ENCODE peak calls at places on chromosomes 16 and 17, in six cellular contexts. One of them, this sample, is unnamed.

GRCh38 chr17:66942453-66943264 is 21.8 kb upstream of the CACNG4 start:
- DNase-seq in cardiac fibroblast: no peak
- DNase-seq in mucosa of gallbladder: no peak
- DNase-seq in thyroid gland: peak; percentile 28
- DNase-seq in OCI-LY7: no peak
- DNase-seq in neuronal stem cell: no peak
- DNase-seq in this sample: no peak

GRCh38 chr16:12349950-12350842 is 373.7 kb downstream of the SNX29 start:
- DNase-seq in cardiac fibroblast: no peak
- DNase-seq in mucosa of gallbladder: no peak
- DNase-seq in thyroid gland: no peak
- DNase-seq in OCI-LY7: no peak
- DNase-seq in neuronal stem cell: no peak
- DNase-seq in this sample: no peak

GRCh38 chr16:71883849-71884638 is at the start of gene ZNF821:
- DNase-seq in cardiac fibroblast: peak; percentile 79
- DNase-seq in mucosa of gallbladder: peak; percentile 57
- DNase-seq in thyroid gland: peak; percentile 82
- DNase-seq in OCI-LY7: peak; percentile 91
- DNase-seq in neuronal stem cell: peak; percentile 93
- DNase-seq in this sample: peak; percentile 43

GRCh38 chr16:65225488-65225887 is 103.6 kb upstream of the CDH11 start:
- DNase-seq in cardiac fibroblast: no peak
- DNase-seq in mucosa of gallbladder: no peak
- DNase-seq in thyroid gland: no peak
- DNase-seq in OCI-LY7: no peak
- DNase-seq in neuronal stem cell: no peak
- DNase-seq in this sample: no peak

GRCh38 chr17:43614560-43614959 is 47.2 kb downstream of the MEOX1 start:
- DNase-seq in cardiac fibroblast: no peak
- DNase-seq in mucosa of gallbladder: no peak
- DNase-seq in thyroid gland: no peak
- DNase-seq in OCI-LY7: no peak
- DNase-seq in neuronal stem cell: no peak
- DNase-seq in this sample: no peak

GRCh38 chr17:36705651-36706436 is 104.5 kb downstream of the MRM1 start:
- DNase-seq in cardiac fibroblast: peak; percentile 41
- DNase-seq in mucosa of gallbladder: peak; percentile 17
- DNase-seq in thyroid gland: peak; percentile 34
- DNase-seq in OCI-LY7: peak; percentile 40
- DNase-seq in neuronal stem cell: no peak
- DNase-seq in this sample: no peak

GRCh38 chr16:23072084-23072599 is 77.1 kb downstream of the USP31 start:
- DNase-seq in cardiac fibroblast: peak; percentile 84
- DNase-seq in mucosa of gallbladder: peak; percentile 83
- DNase-seq in thyroid gland: peak; percentile 25
- DNase-seq in OCI-LY7: no peak
- DNase-seq in neuronal stem cell: no peak
- DNase-seq in this sample: no peak

GRCh38 chr17:68600123-68600880 is 865 bp downstream of the FAM20A start:
- DNase-seq in cardiac fibroblast: peak; percentile 29
- DNase-seq in mucosa of gallbladder: no peak
- DNase-seq in thyroid gland: peak; percentile 87
- DNase-seq in OCI-LY7: no peak
- DNase-seq in neuronal stem cell: peak; percentile 44
- DNase-seq in this sample: no peak

GRCh38 chr16:25966172-25967097 is 274.7 kb downstream of the HS3ST4 start:
- DNase-seq in cardiac fibroblast: no peak
- DNase-seq in mucosa of gallbladder: no peak
- DNase-seq in thyroid gland: no peak
- DNase-seq in OCI-LY7: no peak
- DNase-seq in neuronal stem cell: no peak
- DNase-seq in this sample: no peak

GRCh38 chr17:80260791-80261158 is at the start of gene RNF213:
- DNase-seq in cardiac fibroblast: peak; percentile 50
- DNase-seq in mucosa of gallbladder: peak; percentile 27
- DNase-seq in thyroid gland: peak; percentile 53
- DNase-seq in OCI-LY7: peak; percentile 88
- DNase-seq in neuronal stem cell: peak; percentile 71
- DNase-seq in this sample: peak; percentile 24

GRCh38 chr16:27265982-27266381 is 2.6 kb downstream of the NSMCE1 start:
- DNase-seq in cardiac fibroblast: no peak
- DNase-seq in mucosa of gallbladder: no peak
- DNase-seq in thyroid gland: no peak
- DNase-seq in OCI-LY7: no peak
- DNase-seq in neuronal stem cell: no peak
- DNase-seq in this sample: no peak

GRCh38 chr16:86714166-86714565 is 135.8 kb downstream of the FOXL1 start:
- DNase-seq in cardiac fibroblast: no peak
- DNase-seq in mucosa of gallbladder: no peak
- DNase-seq in thyroid gland: no peak
- DNase-seq in OCI-LY7: no peak
- DNase-seq in neuronal stem cell: no peak
- DNase-seq in this sample: no peak

GRCh38 chr17:42679492-42680330 is 1.9 kb downstream of the CCR10 start:
- DNase-seq in cardiac fibroblast: peak; percentile 83
- DNase-seq in mucosa of gallbladder: peak; percentile 78
- DNase-seq in thyroid gland: peak; percentile 69
- DNase-seq in OCI-LY7: peak; percentile 78
- DNase-seq in neuronal stem cell: peak; percentile 76
- DNase-seq in this sample: peak; percentile 62

GRCh38 chr17:7107012-7107754 is 7.4 kb downstream of the ASGR2 start:
- DNase-seq in cardiac fibroblast: no peak
- DNase-seq in mucosa of gallbladder: no peak
- DNase-seq in thyroid gland: no peak
- DNase-seq in OCI-LY7: no peak
- DNase-seq in neuronal stem cell: no peak
- DNase-seq in this sample: no peak

GRCh38 chr17:71978435-71978834 is 142.4 kb upstream of the SOX9 start:
- DNase-seq in cardiac fibroblast: no peak
- DNase-seq in mucosa of gallbladder: no peak
- DNase-seq in thyroid gland: no peak
- DNase-seq in OCI-LY7: no peak
- DNase-seq in neuronal stem cell: no peak
- DNase-seq in this sample: no peak

GRCh38 chr16:84144859-84145639 is at the start of the genes DNAAF1 and HSDL1:
- DNase-seq in cardiac fibroblast: peak; percentile 88
- DNase-seq in mucosa of gallbladder: peak; percentile 93
- DNase-seq in thyroid gland: peak; percentile 93
- DNase-seq in OCI-LY7: peak; percentile 92
- DNase-seq in neuronal stem cell: peak; percentile 95
- DNase-seq in this sample: peak; percentile 84

GRCh38 chr16:66342294-66342900 is 24.1 kb upstream of the CDH5 start:
- DNase-seq in cardiac fibroblast: peak; percentile 36
- DNase-seq in mucosa of gallbladder: no peak
- DNase-seq in thyroid gland: no peak
- DNase-seq in OCI-LY7: peak; percentile 35
- DNase-seq in neuronal stem cell: peak; percentile 43
- DNase-seq in this sample: no peak

GRCh38 chr17:68511254-68511670 is 968 bp upstream of the PRKAR1A start:
- DNase-seq in cardiac fibroblast: no peak
- DNase-seq in mucosa of gallbladder: peak; percentile 54
- DNase-seq in thyroid gland: no peak
- DNase-seq in OCI-LY7: no peak
- DNase-seq in neuronal stem cell: no peak
- DNase-seq in this sample: peak; percentile 66

GRCh38 chr16:3009568-3010390 is 2.9 kb upstream of the CLDN9 start:
- DNase-seq in cardiac fibroblast: no peak
- DNase-seq in mucosa of gallbladder: peak; percentile 62
- DNase-seq in thyroid gland: peak; percentile 76
- DNase-seq in OCI-LY7: no peak
- DNase-seq in neuronal stem cell: no peak
- DNase-seq in this sample: no peak

GRCh38 chr16:84550096-84550495 is 45.6 kb upstream of the MEAK7 start:
- DNase-seq in cardiac fibroblast: no peak
- DNase-seq in mucosa of gallbladder: no peak
- DNase-seq in thyroid gland: no peak
- DNase-seq in OCI-LY7: no peak
- DNase-seq in neuronal stem cell: no peak
- DNase-seq in this sample: no peak

GRCh38 chr17:20302191-20302917 is 165.0 kb downstream of the LGALS9B start:
- DNase-seq in cardiac fibroblast: no peak
- DNase-seq in mucosa of gallbladder: no peak
- DNase-seq in thyroid gland: no peak
- DNase-seq in OCI-LY7: no peak
- DNase-seq in neuronal stem cell: no peak
- DNase-seq in this sample: no peak

GRCh38 chr16:67431805-67432476 is 1.0 kb downstream of the HSD11B2 start:
- DNase-seq in cardiac fibroblast: no peak
- DNase-seq in mucosa of gallbladder: no peak
- DNase-seq in thyroid gland: no peak
- DNase-seq in OCI-LY7: no peak
- DNase-seq in neuronal stem cell: peak; percentile 20
- DNase-seq in this sample: no peak

GRCh38 chr16:89141884-89142267 is 29.7 kb upstream of the CDH15 start:
- DNase-seq in cardiac fibroblast: no peak
- DNase-seq in mucosa of gallbladder: no peak
- DNase-seq in thyroid gland: no peak
- DNase-seq in OCI-LY7: no peak
- DNase-seq in neuronal stem cell: no peak
- DNase-seq in this sample: no peak

GRCh38 chr17:69695646-69696045 is 281.1 kb downstream of the MAP2K6 start:
- DNase-seq in cardiac fibroblast: no peak
- DNase-seq in mucosa of gallbladder: no peak
- DNase-seq in thyroid gland: no peak
- DNase-seq in OCI-LY7: no peak
- DNase-seq in neuronal stem cell: no peak
- DNase-seq in this sample: no peak

GRCh38 chr17:6996256-6997111 is 635 bp downstream of the ALOX12 start:
- DNase-seq in cardiac fibroblast: no peak
- DNase-seq in mucosa of gallbladder: no peak
- DNase-seq in thyroid gland: no peak
- DNase-seq in OCI-LY7: no peak
- DNase-seq in neuronal stem cell: no peak
- DNase-seq in this sample: no peak

GRCh38 chr17:49290690-49291326 is 60.2 kb upstream of the PHOSPHO1 start:
- DNase-seq in cardiac fibroblast: peak; percentile 56
- DNase-seq in mucosa of gallbladder: no peak
- DNase-seq in thyroid gland: no peak
- DNase-seq in OCI-LY7: peak; percentile 41
- DNase-seq in neuronal stem cell: no peak
- DNase-seq in this sample: no peak

GRCh38 chr17:59627770-59628171 is 8.1 kb downstream of the CLTC start:
- DNase-seq in cardiac fibroblast: no peak
- DNase-seq in mucosa of gallbladder: no peak
- DNase-seq in thyroid gland: no peak
- DNase-seq in OCI-LY7: no peak
- DNase-seq in neuronal stem cell: no peak
- DNase-seq in this sample: no peak